ENCODE peak calls at places on chromosomes 12 and 14, in five cellular contexts. D is SK-N-SH, H is endodermal cell, X is IMR-90, N is H9. G is an unnamed sample.

GRCh38 chr14:72675126-72675525 is 218.8 kb downstream of the DPF3 start:
- DNase-seq in D (peak; percentile 22), H (no peak), X (no peak), N (no peak), G (no peak)

GRCh38 chr14:100031506-100032281 is 33.5 kb upstream of the EVL start:
- DNase-seq in D (no peak), H (no peak), X (peak; percentile 99), N (no peak), G (no peak)

GRCh38 chr12:4157122-4157521 is 116.4 kb upstream of the CCND2 start:
- DNase-seq in D (no peak), H (peak; percentile 44), X (no peak), N (no peak), G (no peak)

GRCh38 chr12:21547437-21547836 is 21.3 kb downstream of the SPX start:
- DNase-seq in D (no peak), H (no peak), X (no peak), N (no peak), G (no peak)

GRCh38 chr12:46523863-46524770 is 151.5 kb upstream of the SLC38A2 start:
- DNase-seq in D (no peak), H (no peak), X (peak; percentile 100), N (no peak), G (peak; percentile 77)

GRCh38 chr12:114767081-114767480 is 83.1 kb upstream of the TBX3 start:
- DNase-seq in D (no peak), H (no peak), X (no peak), N (no peak), G (no peak)

GRCh38 chr12:20367731-20368652 is at the start of gene PDE3A:
- DNase-seq in D (peak; percentile 80), H (peak; percentile 94), X (peak; percentile 73), N (peak; percentile 89), G (no peak)

GRCh38 chr12:85509081-85509856 is 229.2 kb downstream of the ALX1 start:
- DNase-seq in D (no peak), H (peak; percentile 79), X (no peak), N (no peak), G (no peak)

GRCh38 chr12:119195256-119195655 is 16.5 kb downstream of the HSPB8 start:
- DNase-seq in D (no peak), H (no peak), X (no peak), N (no peak), G (no peak)

GRCh38 chr12:16361142-16361783 is 13.8 kb downstream of the MGST1 start:
- DNase-seq in D (no peak), H (peak; percentile 44), X (no peak), N (no peak), G (no peak)

GRCh38 chr12:104930388-104931326 is 27.4 kb downstream of the SLC41A2 start:
- DNase-seq in D (no peak), H (no peak), X (peak; percentile 82), N (no peak), G (no peak)

GRCh38 chr14:60532442-60532841 is 23.5 kb downstream of the SIX6 start:
- DNase-seq in D (no peak), H (no peak), X (no peak), N (no peak), G (no peak)

GRCh38 chr14:54166049-54166950 is 209.7 kb upstream of the BMP4 start:
- DNase-seq in D (no peak), H (no peak), X (no peak), N (no peak), G (no peak)

GRCh38 chr12:114608509-114608908 is 75.5 kb downstream of the TBX3 start:
- DNase-seq in D (no peak), H (no peak), X (no peak), N (no peak), G (no peak)

GRCh38 chr12:57694459-57695019 is 607 bp downstream of the OS9 start:
- DNase-seq in D (peak; percentile 28), H (peak; percentile 59), X (no peak), N (no peak), G (peak; percentile 34)

GRCh38 chr12:65778268-65779090 is 45.8 kb upstream of the HMGA2 start:
- DNase-seq in D (no peak), H (no peak), X (peak; percentile 73), N (no peak), G (no peak)

GRCh38 chr12:39157696-39158342 is 252.4 kb upstream of the CPNE8 start:
- DNase-seq in D (no peak), H (no peak), X (no peak), N (no peak), G (no peak)

GRCh38 chr12:16531623-16532022 is 74.3 kb downstream of the LMO3 start:
- DNase-seq in D (peak; percentile 4), H (no peak), X (no peak), N (no peak), G (no peak)

GRCh38 chr12:51889216-51890134 is 1.6 kb downstream of the ANKRD33 start:
- DNase-seq in D (peak; percentile 44), H (peak; percentile 63), X (no peak), N (peak; percentile 44), G (no peak)
- TF ChIP-seq CTCF in D (peak; percentile 27), H (peak; percentile 51), X (peak; percentile 31), N (peak; percentile 60), G (no peak)

DNA sequence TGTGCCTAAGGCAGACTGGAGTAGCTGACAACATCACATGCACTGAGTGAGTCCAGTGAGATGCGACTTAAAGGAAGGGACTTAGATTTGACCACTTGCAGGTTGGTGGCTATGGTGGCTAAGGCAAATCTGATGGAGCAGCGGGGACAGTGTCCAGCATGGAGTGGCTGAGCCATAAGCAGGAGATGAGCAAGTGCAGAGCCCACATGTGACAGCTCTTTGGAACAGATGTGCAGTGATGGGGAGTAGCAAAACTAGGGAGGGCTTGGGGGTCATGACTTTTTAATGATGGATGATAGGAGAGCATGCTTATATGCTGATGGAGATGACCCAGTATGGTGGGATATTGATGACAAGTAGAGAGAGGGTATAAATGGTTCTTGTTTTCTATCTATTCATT is 80.2 kb downstream of the PELI2 start:
- DNase-seq in D (no peak), H (no peak), X (no peak), N (no peak), G (no peak)
- H3K9ac ChIP-seq in D (no peak overlapping the region), H (no peak overlapping the region), X (no peak overlapping the region), N (no peak overlapping the region), G (no peak overlapping the region)

GRCh38 chr12:32211769-32212156 is 105.1 kb downstream of the BICD1 start:
- DNase-seq in D (peak; percentile 6), H (no peak), X (no peak), N (no peak), G (no peak)
- H3K27ac ChIP-seq in D (peak overlapping the region; percentile 31), H (no peak overlapping the region), X (no peak overlapping the region), N (no peak overlapping the region), G (no peak overlapping the region)

GRCh38 chr12:11347810-11348209 is 37.6 kb upstream of the PRB4 start:
- DNase-seq in D (peak; percentile 1), H (no peak), X (no peak), N (no peak), G (no peak)
- TF ChIP-seq CTCF in D (peak; percentile 47), H (peak; percentile 82), X (no peak), N (peak; percentile 58), G (peak; percentile 45)